ENCODE peak calls at places on chromosomes 2 and 18, in nine cellular contexts. L is GM13977, S is A549, N is AG09309, Z is A673, O is H1, F is kidney epithelial cell, J is neural progenitor cell, X is fibroblast of pulmonary artery. B is an unnamed sample.

GRCh38 chr2:25340340-25340886 is 1.3 kb downstream of the DNMT3A start:
- DNase-seq in Z (peak), O (peak), X (no peak), F (no peak), S (no peak), J (peak), N (no peak), L (peak), B (no peak)

GRCh38 chr18:6215888-6216287 is 198.8 kb downstream of the L3MBTL4 start:
- DNase-seq in O (no peak), J (no peak), L (no peak), X (no peak), N (no peak), Z (no peak), F (no peak), S (no peak), B (no peak)

GRCh38 chr2:138649571-138649970 is 130.6 kb downstream of the NXPH2 start:
- DNase-seq in O (no peak), X (no peak), Z (no peak), S (no peak), N (no peak), J (no peak), F (no peak), L (no peak), B (no peak)

GRCh38 chr2:88557290-88557689 is 70.0 kb downstream of the EIF2AK3 start:
- DNase-seq in X (no peak), N (no peak), L (no peak), J (no peak), F (no peak), S (no peak), Z (no peak), O (no peak), B (no peak)

GRCh38 chr18:69152436-69152835 is 248.3 kb upstream of the DOK6 start:
- DNase-seq in X (no peak), F (no peak), L (no peak), N (no peak), S (no peak), O (no peak), J (no peak), Z (no peak), B (no peak)

GRCh38 chr18:79477711-79478483 is 82.2 kb downstream of the NFATC1 start:
- DNase-seq in Z (no peak), J (no peak), X (no peak), N (no peak), S (no peak), O (no peak), L (no peak), F (no peak), B (no peak)

GRCh38 chr2:230134496-230135073 is 65.9 kb upstream of the SLC16A14 start:
- DNase-seq in F (no peak), L (no peak), J (no peak), S (no peak), N (peak), Z (no peak), X (peak), O (no peak), B (no peak)

GRCh38 chr2:229003256-229003655 is 267.8 kb downstream of the PID1 start:
- DNase-seq in F (no peak), N (no peak), Z (no peak), J (no peak), L (no peak), X (peak), O (no peak), S (no peak), B (no peak)

GRCh38 chr18:76490040-76490439 is 5.0 kb downstream of the ZNF516 start:
- DNase-seq in L (no peak), O (no peak), X (no peak), S (no peak), Z (no peak), F (no peak), J (no peak), N (no peak), B (no peak)

GRCh38 chr2:319059-319600 is 31.2 kb upstream of the ALKAL2 start:
- DNase-seq in Z (no peak), J (no peak), O (no peak), F (no peak), N (no peak), X (no peak), L (no peak), S (no peak), B (no peak)

GRCh38 chr2:237282568-237283128 is 131.3 kb downstream of the COL6A3 start:
- DNase-seq in J (no peak), L (no peak), Z (peak), O (no peak), X (no peak), N (peak), S (no peak), F (no peak), B (no peak)

GRCh38 chr2:86003967-86004366 is 101.7 kb downstream of the POLR1A start:
- DNase-seq in Z (no peak), L (no peak), X (no peak), S (no peak), F (no peak), O (no peak), J (no peak), N (no peak), B (no peak)

GRCh38 chr2:74327205-74327604 is 16.0 kb downstream of the SLC4A5 start:
- DNase-seq in N (no peak), L (no peak), X (no peak), F (no peak), O (peak), J (peak), S (no peak), Z (no peak), B (no peak)

GRCh38 chr18:12342661-12343060 is 34.4 kb downstream of the AFG3L2 start:
- DNase-seq in F (no peak), J (no peak), L (no peak), S (no peak), X (no peak), O (no peak), Z (no peak), N (no peak), B (no peak)

GRCh38 chr18:63590368-63590767 is 3.2 kb downstream of the SERPINB13 start:
- DNase-seq in O (no peak), Z (no peak), X (no peak), J (no peak), N (no peak), L (no peak), F (no peak), S (no peak), B (no peak)

GRCh38 chr18:40868110-40868858 is 1086.8 kb upstream of the PIK3C3 start:
- DNase-seq in L (no peak), X (peak), J (no peak), N (no peak), S (peak), Z (no peak), F (peak), O (no peak), B (no peak)

GRCh38 chr2:12797815-12798214 is 81.1 kb downstream of the TRIB2 start:
- DNase-seq in N (no peak), Z (peak), F (peak), O (no peak), S (no peak), X (peak), L (no peak), J (no peak), B (no peak)

GRCh38 chr2:230824406-230824978 is 40.2 kb upstream of the ITM2C start:
- DNase-seq in Z (peak), N (peak), S (peak), X (peak), O (peak), J (peak), L (peak), F (peak), B (peak)

GRCh38 chr2:24491626-24492282 is 700 bp downstream of the NCOA1 start:
- DNase-seq in S (peak), L (peak), O (peak), N (no peak), Z (peak), J (peak), X (peak), F (no peak), B (no peak)

GRCh38 chr2:6883448-6884122 is 6.0 kb downstream of the RSAD2 start:
- DNase-seq in J (no peak), N (no peak), O (no peak), F (no peak), L (no peak), Z (peak), S (no peak), X (no peak), B (no peak)

GRCh38 chr2:241857041-241857541 is 1.6 kb downstream of the PDCD1 start:
- DNase-seq in S (no peak), L (no peak), J (no peak), F (no peak), Z (no peak), O (no peak), X (no peak), N (no peak), B (no peak)

GRCh38 chr2:111117666-111118454 is 2.9 kb upstream of the BCL2L11 start:
- DNase-seq in S (peak), J (peak), Z (peak), O (peak), N (peak), L (peak), F (no peak), X (peak), B (no peak)

GRCh38 chr2:135985826-135986393 is 484 bp upstream of the DARS1 start:
- DNase-seq in O (no peak), X (no peak), L (peak), N (no peak), F (no peak), Z (no peak), S (peak), J (no peak), B (peak)

GRCh38 chr18:26394047-26394654 is 154.2 kb downstream of the KCTD1 start:
- DNase-seq in L (no peak), S (no peak), N (no peak), O (no peak), F (no peak), X (no peak), Z (no peak), J (no peak), B (no peak)

GRCh38 chr2:161992526-161992925 is 81.5 kb downstream of the DPP4 start:
- DNase-seq in X (no peak), Z (no peak), L (no peak), S (no peak), O (no peak), F (no peak), J (no peak), N (no peak), B (no peak)

GRCh38 chr2:28333606-28334526 is 58.8 kb upstream of the FOSL2 start:
- DNase-seq in S (no peak), L (no peak), Z (no peak), O (no peak), F (no peak), X (no peak), N (no peak), J (no peak), B (no peak)

GRCh38 chr18:48948112-48949050 is 2.4 kb downstream of the SMAD7 start:
- DNase-seq in N (no peak), J (peak), F (no peak), Z (peak), O (no peak), L (peak), S (no peak), X (peak), B (no peak)

GRCh38 chr18:49898421-49898820 is 85.1 kb upstream of the ACAA2 start:
- DNase-seq in F (no peak), X (peak), L (peak), Z (peak), N (peak), O (peak), J (peak), S (peak), B (peak)

GRCh38 chr2:212034841-212035585 is 503.6 kb downstream of the ERBB4 start:
- DNase-seq in N (no peak), S (no peak), L (no peak), F (no peak), Z (peak), X (no peak), J (no peak), O (no peak), B (no peak)

GRCh38 chr2:241499146-241499965 is 9.0 kb downstream of the STK25 start:
- DNase-seq in F (no peak), X (no peak), J (no peak), O (no peak), N (no peak), S (no peak), Z (peak), L (no peak), B (no peak)

GRCh38 chr2:207352978-207353377 is 176.8 kb upstream of the CREB1 start:
- DNase-seq in F (no peak), L (peak), N (no peak), Z (no peak), X (no peak), O (no peak), S (no peak), J (peak), B (no peak)
- TF ChIP-seq CTCF in F (no peak), L (peak), N (peak), Z (no peak), X (no peak), O (no peak), S (no peak), J (no peak), B (peak)

GRCh38 chr2:170845343-170845742 is 28.7 kb downstream of the GAD1 start:
- DNase-seq in S (no peak), Z (peak), O (peak), J (peak), N (no peak), L (no peak), F (no peak), X (no peak), B (no peak)
- TF ChIP-seq CTCF in S (no peak), Z (peak), O (peak), J (peak), N (no peak), L (peak), F (no peak), X (no peak), B (peak)

GRCh38 chr18:58452392-58453166 is 176.3 kb downstream of the ALPK2 start:
- DNase-seq in F (no peak), S (no peak), N (no peak), X (peak), L (no peak), Z (no peak), J (no peak), O (no peak), B (no peak)
- TF ChIP-seq CTCF in F (no peak), S (peak), N (peak), X (no peak), L (no peak), Z (peak), J (no peak), O (no peak), B (no peak)

GRCh38 chr2:144453486-144454158 is 66.3 kb downstream of the ZEB2 start:
- DNase-seq in Z (no peak), O (no peak), X (no peak), J (no peak), S (no peak), L (no peak), N (no peak), F (no peak), B (no peak)

GRCh38 chr2:144451443-144451842 is 68.5 kb downstream of the ZEB2 start:
- DNase-seq in N (no peak), O (no peak), S (no peak), F (no peak), L (no peak), X (no peak), J (no peak), Z (no peak), B (no peak)

GRCh38 chr2:144453039-144453336 is 66.9 kb downstream of the ZEB2 start:
- DNase-seq in O (no peak), Z (peak), X (peak), S (no peak), L (no peak), N (no peak), J (no peak), F (no peak), B (no peak)

GRCh38 chr2:144454466-144455287 is 65.2 kb downstream of the ZEB2 start:
- DNase-seq in J (no peak), O (no peak), X (no peak), N (no peak), Z (peak), F (no peak), L (no peak), S (no peak), B (no peak)

DNA sequence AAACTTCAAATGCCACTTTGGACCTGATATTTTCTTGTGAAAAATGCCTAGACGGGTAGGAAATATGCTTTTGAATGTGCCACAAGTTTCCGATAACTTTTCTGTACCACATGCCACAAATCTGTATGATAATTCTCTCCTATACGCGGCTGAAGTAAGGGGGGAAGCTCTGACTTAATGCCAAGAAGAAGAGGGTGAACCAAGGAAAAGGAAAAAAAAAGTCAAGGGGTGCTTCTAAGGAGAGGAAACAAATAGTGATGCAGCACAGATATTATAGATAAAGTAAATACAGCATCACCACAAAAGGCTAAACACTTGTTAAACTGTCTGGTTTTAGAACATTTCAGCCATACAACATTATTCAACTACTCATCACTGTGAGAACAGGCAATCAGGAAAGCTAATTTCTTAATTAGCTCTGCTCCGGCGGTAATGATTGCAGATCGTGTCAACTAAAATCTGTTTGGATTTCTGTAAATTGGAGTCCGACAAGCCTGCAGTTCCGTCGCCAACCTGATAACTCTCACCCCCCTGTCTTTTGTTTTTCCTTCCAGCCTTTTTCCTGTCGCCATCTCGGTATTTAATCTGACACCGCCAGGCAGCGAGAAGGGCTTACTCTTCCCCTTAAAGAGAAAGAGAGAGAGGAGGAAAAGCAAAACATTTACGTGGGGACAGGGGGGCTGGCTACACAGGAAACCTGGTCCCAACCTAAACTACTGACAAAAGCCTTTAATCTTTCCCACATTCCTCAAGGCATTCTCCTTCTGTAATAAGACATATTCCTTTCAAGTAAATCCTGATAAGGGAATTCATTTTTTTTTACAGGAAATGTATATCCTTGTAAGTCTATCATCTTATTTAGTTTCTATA is 67.5 kb downstream of the ZEB2 start:
- DNase-seq in L (no peak), J (peak), O (no peak), Z (peak), F (no peak), N (no peak), X (peak), S (peak), B (no peak)
- TF ChIP-seq CTCF in L (no peak), J (peak), O (peak), Z (peak), F (peak), N (peak), X (peak), S (no peak), B (no peak)

GRCh38 chr2:217207387-217208010 is 347.6 kb upstream of the TNP1 start:
- DNase-seq in N (no peak), O (no peak), L (no peak), S (no peak), F (no peak), Z (no peak), X (no peak), J (no peak), B (no peak)
- TF ChIP-seq CTCF in N (no peak), O (no peak), L (no peak), S (no peak), F (no peak), Z (no peak), X (no peak), J (no peak), B (no peak)

DNA sequence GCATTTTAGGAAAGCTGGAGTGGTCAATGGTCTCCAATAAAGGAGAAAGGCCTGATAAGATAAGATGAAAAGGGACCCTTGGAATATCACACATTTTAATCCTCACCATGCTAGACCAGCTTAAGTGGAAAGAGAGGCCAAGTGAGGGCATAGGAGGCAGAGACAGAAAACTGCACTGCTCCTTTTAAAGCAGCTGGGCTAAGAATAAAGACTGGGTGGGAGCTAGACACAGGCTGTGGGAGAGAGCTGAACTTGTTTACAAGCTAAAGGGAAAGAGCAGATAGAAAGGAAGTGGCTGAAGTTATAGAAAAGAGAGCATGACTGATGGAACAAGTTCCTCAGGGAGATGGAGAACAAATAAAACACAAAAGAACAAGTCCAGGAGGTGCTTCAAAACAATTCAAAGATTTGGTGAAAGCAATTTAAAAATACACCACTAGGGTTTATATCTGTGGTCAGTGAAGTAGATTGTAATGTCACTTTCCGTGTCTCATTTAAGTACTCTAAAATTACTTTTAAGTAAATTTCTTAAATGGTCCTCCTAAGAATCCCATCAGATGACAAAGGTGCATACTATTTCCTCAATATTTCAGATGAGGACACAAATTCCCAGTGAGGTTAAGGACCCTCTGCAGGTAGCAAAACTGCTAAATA is 7.5 kb downstream of the COL5A2 start:
- DNase-seq in J (no peak), X (peak), L (no peak), S (no peak), F (no peak), O (no peak), Z (no peak), N (no peak), B (no peak)
- TF ChIP-seq CTCF in J (no peak), X (peak), L (no peak), S (no peak), F (no peak), O (no peak), Z (peak), N (no peak), B (no peak)

GRCh38 chr2:50575232-50575631 is 456.7 kb downstream of the NRXN1 start:
- DNase-seq in S (no peak), L (no peak), Z (no peak), N (no peak), X (no peak), F (no peak), O (no peak), J (peak), B (no peak)
- TF ChIP-seq CTCF in S (no peak), L (no peak), Z (no peak), N (no peak), X (no peak), F (no peak), O (peak), J (peak), B (no peak)

GRCh38 chr2:100425573-100426383 is 8.3 kb upstream of the CHST10 start:
- DNase-seq in O (no peak), S (no peak), N (no peak), Z (no peak), L (no peak), F (no peak), X (no peak), J (no peak), B (no peak)

GRCh38 chr2:100427111-100427510 is 9.6 kb upstream of the CHST10 start:
- DNase-seq in Z (no peak), F (no peak), N (no peak), X (no peak), L (no peak), S (no peak), O (no peak), J (no peak), B (no peak)

GRCh38 chr2:100426384-100426720 is 8.9 kb upstream of the CHST10 start:
- DNase-seq in J (no peak), Z (no peak), O (no peak), N (no peak), S (no peak), X (no peak), F (no peak), L (no peak), B (no peak)

GRCh38 chr2:100425107-100425506 is 7.6 kb upstream of the CHST10 start:
- DNase-seq in N (no peak), L (no peak), J (no peak), Z (no peak), S (no peak), O (no peak), X (no peak), F (no peak), B (no peak)

DNA sequence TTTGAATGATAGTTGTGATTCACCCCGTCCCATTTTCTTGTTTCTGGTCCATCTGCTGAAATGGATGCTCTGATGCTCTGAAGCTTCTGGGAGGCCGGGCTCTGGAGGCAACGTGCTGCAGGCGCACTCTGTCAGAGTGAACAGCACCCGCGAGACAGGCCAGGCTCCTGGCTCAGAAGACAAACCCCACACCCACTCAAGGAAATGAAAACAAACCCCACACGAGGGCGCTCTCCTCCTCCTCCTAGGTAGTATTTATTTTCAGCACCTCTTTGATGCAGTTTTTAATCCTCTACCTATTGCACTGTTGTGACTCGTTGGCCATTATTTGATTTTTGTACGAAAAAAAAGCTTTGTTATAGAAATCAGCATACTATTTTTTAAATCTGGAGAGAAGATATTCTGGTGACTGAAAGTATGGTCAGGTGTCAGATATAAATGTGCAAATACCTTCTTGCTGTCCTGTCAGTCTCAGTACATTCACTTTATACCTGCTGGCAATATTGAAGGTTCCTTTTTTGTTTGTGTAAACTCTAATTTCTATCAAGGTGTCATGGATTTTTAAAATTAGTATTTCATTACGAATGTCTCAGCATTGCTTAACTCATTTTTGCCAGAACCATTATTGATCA is 10.3 kb upstream of the CHST10 start:
- DNase-seq in S (no peak), Z (peak), L (peak), F (no peak), J (peak), X (peak), O (peak), N (no peak), B (no peak)
- TF ChIP-seq CTCF in S (peak), Z (peak), L (peak), F (peak), J (peak), X (peak), O (peak), N (peak), B (peak)

B was measured in GM12864.